ENCODE peak calls at places on chromosomes 2 and 18, in ten cellular contexts. D is T follicular helper cell; S is type B pancreatic cell; O is GDM1; Z is germinal center; K is NCI-H187 treated with DMSO at 0.1 percent for 48 hours; R is activated naive CD4-positive, alpha-beta T cell; W is activated CD4-positive, alpha-beta T cell treated with anti-CD3 and anti-CD28 coated beads, Interleukin-2, amount 50 U/mL, for 24 hours; E is colonic mucosa; J is SW480. L is an unnamed sample.

GRCh38 chr18:21834301-21834660 is 93.7 kb downstream of the MIB1 start:
- DNase-seq in Z (no peak), W (no peak), R (no peak), K (no peak), D (no peak), S (no peak), O (no peak), J (no peak), E (no peak), L (no peak)

GRCh38 chr2:58387701-58388100 is 146.6 kb upstream of the FANCL start:
- DNase-seq in K (no peak), R (no peak), E (no peak), J (no peak), S (no peak), O (no peak), Z (no peak), D (no peak), W (no peak), L (no peak)

GRCh38 chr2:227415538-227416424 is 28.0 kb upstream of the SCYGR1 start:
- DNase-seq in D (no peak), R (no peak), J (peak; percentile 28), W (no peak), Z (no peak), E (no peak), S (no peak), K (no peak), O (no peak), L (peak; percentile 27)

GRCh38 chr2:73776381-73776780 is 3.5 kb downstream of the DUSP11 start:
- DNase-seq in K (no peak), O (no peak), E (no peak), Z (no peak), D (no peak), W (no peak), S (no peak), J (no peak), R (no peak), L (no peak)

GRCh38 chr2:94273242-94273641 is 598.0 kb upstream of the TEKT4 start:
- DNase-seq in J (no peak), W (no peak), D (no peak), E (no peak), Z (no peak), R (no peak), S (no peak), K (no peak), O (no peak), L (no peak)

GRCh38 chr2:9556121-9556869 is 665 bp upstream of the ADAM17 start:
- DNase-seq in O (no peak), E (no peak), J (no peak), K (no peak), Z (no peak), W (no peak), D (peak; percentile 1), R (no peak), S (no peak), L (no peak)

GRCh38 chr2:135055182-135055786 is 3.2 kb downstream of the RAB3GAP1 start:
- DNase-seq in S (no peak), E (no peak), Z (no peak), O (no peak), W (no peak), R (no peak), J (no peak), D (no peak), K (no peak), L (no peak)

GRCh38 chr18:3225588-3225987 is 5.8 kb upstream of the MYOM1 start:
- DNase-seq in Z (no peak), D (no peak), E (no peak), K (no peak), S (no peak), R (no peak), O (no peak), W (no peak), J (no peak), L (no peak)

GRCh38 chr2:105777071-105777482 is 32.4 kb downstream of the NCK2 start:
- DNase-seq in W (no peak), D (no peak), O (no peak), K (no peak), J (no peak), Z (no peak), S (no peak), R (peak; percentile 20), E (no peak), L (no peak)

GRCh38 chr2:111930875-111931274 is 32.5 kb downstream of the MERTK start:
- DNase-seq in R (no peak), W (no peak), O (no peak), S (no peak), Z (no peak), J (no peak), D (no peak), E (no peak), K (no peak), L (no peak)

GRCh38 chr2:16638941-16639340 is 26.7 kb downstream of the CYRIA start:
- DNase-seq in Z (no peak), E (no peak), D (no peak), R (no peak), J (peak; percentile 63), S (no peak), O (no peak), W (no peak), K (no peak), L (no peak)

GRCh38 chr2:199811360-199811759 is 39.6 kb downstream of the FTCDNL1 start:
- DNase-seq in O (no peak), E (no peak), D (no peak), R (no peak), S (no peak), J (no peak), Z (no peak), K (no peak), W (no peak), L (no peak)

GRCh38 chr2:10264506-10265327 is 38.0 kb upstream of the HPCAL1 start:
- DNase-seq in W (no peak), S (no peak), R (no peak), K (no peak), J (no peak), E (no peak), Z (no peak), D (no peak), O (no peak), L (no peak)

GRCh38 chr2:177207101-177207500 is 5.5 kb upstream of the HNRNPA3 start:
- DNase-seq in S (no peak), W (no peak), Z (no peak), O (no peak), K (no peak), J (no peak), R (no peak), E (no peak), D (no peak), L (no peak)

GRCh38 chr2:40332096-40332826 is 119.6 kb downstream of the SLC8A1 start:
- DNase-seq in S (no peak), R (no peak), W (no peak), D (no peak), Z (no peak), O (no peak), K (no peak), E (no peak), J (no peak), L (peak; percentile 43)

GRCh38 chr2:202797944-202798343 is 73.6 kb downstream of the ICA1L start:
- DNase-seq in R (no peak), S (no peak), Z (no peak), J (no peak), K (no peak), E (no peak), D (no peak), W (no peak), O (no peak), L (no peak)

GRCh38 chr2:181300600-181301291 is 156.4 kb upstream of the ITGA4 start:
- DNase-seq in R (no peak), S (no peak), O (peak; percentile 77), D (no peak), K (no peak), E (no peak), Z (no peak), J (no peak), W (no peak), L (no peak)

GRCh38 chr2:238322001-238322411 is 1.7 kb downstream of the TRAF3IP1 start:
- DNase-seq in D (no peak), O (no peak), K (no peak), R (no peak), S (no peak), W (no peak), Z (no peak), J (no peak), E (no peak), L (no peak)

GRCh38 chr2:44277541-44277940 is 2.3 kb downstream of the SLC3A1 start:
- DNase-seq in W (no peak), R (no peak), J (peak; percentile 20), O (no peak), D (no peak), S (no peak), Z (no peak), K (no peak), E (no peak), L (no peak)

GRCh38 chr2:16861154-16861929 is 195.7 kb upstream of the CYRIA start:
- DNase-seq in K (no peak), O (no peak), R (no peak), Z (no peak), D (no peak), W (no peak), J (no peak), E (no peak), S (no peak), L (no peak)

GRCh38 chr2:208671312-208671711 is 264.7 kb downstream of the PTH2R start:
- DNase-seq in K (no peak), Z (no peak), E (no peak), O (no peak), W (no peak), D (no peak), S (no peak), R (no peak), J (no peak), L (no peak)